ENCODE peak calls at places on chromosomes 12 and 14, in four cellular contexts. E is neuronal stem cell, P is H1, I is mesenchymal stem cell. B is an unnamed sample.

GRCh38 chr12:78490841-78491240 is 373.7 kb upstream of the SYT1 start:
- DNase-seq in E (no peak), P (no peak), I (no peak), B (no peak)

GRCh38 chr12:116384629-116385485 is 107.4 kb upstream of the MED13L start:
- DNase-seq in E (no peak), P (no peak), I (no peak), B (peak)

GRCh38 chr12:30989754-30990153 is 63.2 kb downstream of the TSPAN11 start:
- DNase-seq in E (no peak), P (peak), I (no peak), B (peak)

GRCh38 chr14:95156153-95156764 is 1.1 kb downstream of the DICER1 start:
- DNase-seq in E (no peak), P (no peak), I (peak), B (no peak)

GRCh38 chr12:117564885-117565284 is 203.5 kb upstream of the NOS1 start:
- DNase-seq in E (peak), P (no peak), I (no peak), B (no peak)

GRCh38 chr12:15838986-15839385 is 43.2 kb upstream of the STRAP start:
- DNase-seq in E (no peak), P (no peak), I (no peak), B (no peak)

GRCh38 chr12:988616-989015 is 2.4 kb upstream of the ERC1 start:
- DNase-seq in E (no peak), P (no peak), I (no peak), B (no peak)

GRCh38 chr14:72745546-72745945 is 148.4 kb downstream of the DPF3 start:
- DNase-seq in E (no peak), P (peak), I (peak), B (no peak)

GRCh38 chr12:132353811-132354210 is 24.4 kb upstream of the GALNT9 start:
- DNase-seq in E (no peak), P (no peak), I (no peak), B (no peak)

GRCh38 chr14:58722433-58722832 is 84.7 kb downstream of the DACT1 start:
- DNase-seq in E (no peak), P (no peak), I (peak), B (no peak)

GRCh38 chr14:80663541-80663940 is 278.0 kb downstream of the CEP128 start:
- DNase-seq in E (no peak), P (no peak), I (no peak), B (no peak)

GRCh38 chr12:55930771-55931316 is at the start of gene DGKA:
- DNase-seq in E (no peak), P (peak), I (peak), B (peak)

GRCh38 chr12:50699149-50699548 is 64.8 kb upstream of the ATF1 start:
- DNase-seq in E (no peak), P (no peak), I (no peak), B (no peak)

GRCh38 chr12:113161415-113162016 is 12.0 kb downstream of the CFAP73 start:
- DNase-seq in E (peak), P (peak), I (no peak), B (peak)

GRCh38 chr12:45342848-45343247 is 127.0 kb downstream of the ANO6 start:
- DNase-seq in E (no peak), P (no peak), I (no peak), B (no peak)

GRCh38 chr12:54207539-54208267 is 18.9 kb upstream of the SMUG1 start:
- DNase-seq in E (peak), P (peak), I (peak), B (peak)

GRCh38 chr14:45426685-45427282 is 173.8 kb upstream of the MIS18BP1 start:
- DNase-seq in E (peak), P (no peak), I (peak), B (peak)

GRCh38 chr12:110885152-110885840 is 35.1 kb downstream of the MYL2 start:
- DNase-seq in E (peak), P (no peak), I (no peak), B (no peak)

GRCh38 chr14:74456684-74457083 is 30.7 kb upstream of the SYNDIG1L start:
- DNase-seq in E (no peak), P (no peak), I (no peak), B (no peak)

GRCh38 chr12:1795221-1795784 is 25.1 kb upstream of the LRTM2 start:
- DNase-seq in E (no peak), P (no peak), I (no peak), B (peak)

GRCh38 chr14:50363734-50364113 is 33.0 kb downstream of the CDKL1 start:
- DNase-seq in E (no peak), P (no peak), I (peak), B (no peak)

GRCh38 chr12:46754550-46754949 is 71.2 kb downstream of the SLC38A4 start:
- DNase-seq in E (no peak), P (no peak), I (no peak), B (no peak)

GRCh38 chr12:127389923-127390322 is 877.0 kb upstream of the TMEM132C start:
- DNase-seq in E (peak), P (peak), I (peak), B (peak)

GRCh38 chr12:68636268-68636667 is 25.6 kb downstream of the RAP1B start:
- DNase-seq in E (no peak), P (no peak), I (peak), B (no peak)

GRCh38 chr14:30443368-30444007 is 115.5 kb upstream of the G2E3 start:
- DNase-seq in E (peak), P (no peak), I (peak), B (no peak)

GRCh38 chr14:76502219-76502618 is 126.3 kb downstream of the ESRRB start:
- DNase-seq in E (no peak), P (no peak), I (no peak), B (no peak)

GRCh38 chr12:24109381-24110039 is 160.0 kb upstream of the SOX5 start:
- DNase-seq in E (no peak), P (no peak), I (peak), B (no peak)

GRCh38 chr12:85951823-85952222 is 77.7 kb downstream of the NTS start:
- DNase-seq in E (no peak), P (no peak), I (peak), B (no peak)

GRCh38 chr14:88660056-88660455 is 97.2 kb downstream of the ZC3H14 start:
- DNase-seq in E (no peak), P (no peak), I (no peak), B (no peak)

GRCh38 chr14:86405250-86405649 is 875.3 kb downstream of the FLRT2 start:
- DNase-seq in E (no peak), P (no peak), I (peak), B (no peak)

GRCh38 chr14:40365305-40365704 is 933.1 kb upstream of the FBXO33 start:
- DNase-seq in E (no peak), P (no peak), I (no peak), B (no peak)

GRCh38 chr14:94653321-94653720 is 41.1 kb downstream of the SERPINA3 start:
- DNase-seq in E (no peak), P (no peak), I (no peak), B (no peak)

GRCh38 chr14:53062856-53063255 is 90.3 kb downstream of the DDHD1 start:
- DNase-seq in E (no peak), P (no peak), I (no peak), B (no peak)

GRCh38 chr12:106584104-106585064 is 1.6 kb downstream of the RFX4 start:
- DNase-seq in E (peak), P (peak), I (peak), B (peak)
- H3K27ac ChIP-seq in E (no peak), P (no peak), I (no peak), B (no peak)

DNA sequence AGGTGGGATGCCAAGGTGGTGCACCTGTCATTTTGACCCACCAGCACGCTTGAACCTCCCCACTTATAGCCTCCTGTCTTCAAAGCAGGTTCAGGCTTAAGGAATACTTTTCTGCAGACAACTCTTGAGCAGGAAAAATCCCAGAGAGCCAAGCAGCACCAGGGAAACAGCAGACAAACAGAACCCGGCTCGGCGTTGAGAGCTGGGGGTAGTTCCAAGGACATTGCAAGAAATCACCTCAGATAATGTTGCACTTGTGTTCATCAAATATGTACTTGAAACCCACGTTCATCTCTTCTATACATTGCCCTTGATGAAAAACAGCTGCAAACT is 203.6 kb downstream of the PPM1H start:
- DNase-seq in E (no peak), P (no peak), I (no peak), B (no peak)
- H2BK15ac ChIP-seq in E (no peak), P (no peak), I (no peak), B (no peak)

DNA sequence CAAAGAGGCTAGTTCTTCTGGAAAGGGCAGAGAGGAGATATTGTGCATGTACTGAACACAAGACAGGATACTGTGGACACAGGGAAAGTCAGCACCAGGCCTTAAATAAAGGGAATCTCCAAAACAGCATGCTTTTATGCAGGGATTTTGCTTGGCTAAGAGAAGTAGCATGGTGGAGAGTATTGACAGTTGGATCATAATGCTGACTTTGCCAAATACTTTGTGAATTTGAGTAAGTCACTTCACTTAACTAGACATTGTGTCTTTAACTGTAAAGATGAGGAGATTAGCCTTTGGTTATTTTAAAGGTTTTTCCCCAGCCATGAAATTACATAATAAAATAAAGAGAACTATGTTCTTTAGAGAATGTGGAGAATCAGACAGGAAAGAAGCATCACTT is 24.5 kb downstream of the GALNT8 start:
- DNase-seq in E (no peak), P (no peak), I (no peak), B (no peak)
- H2BK12ac ChIP-seq in E (no peak), P (no peak), I (no peak), B (no peak)

GRCh38 chr12:47821346-47821706 is 1.6 kb upstream of the HDAC7 start:
- DNase-seq in E (no peak), P (no peak), I (no peak), B (no peak)
- H3K27ac ChIP-seq in E (peak), P (no peak), I (peak), B (no peak)

DNA sequence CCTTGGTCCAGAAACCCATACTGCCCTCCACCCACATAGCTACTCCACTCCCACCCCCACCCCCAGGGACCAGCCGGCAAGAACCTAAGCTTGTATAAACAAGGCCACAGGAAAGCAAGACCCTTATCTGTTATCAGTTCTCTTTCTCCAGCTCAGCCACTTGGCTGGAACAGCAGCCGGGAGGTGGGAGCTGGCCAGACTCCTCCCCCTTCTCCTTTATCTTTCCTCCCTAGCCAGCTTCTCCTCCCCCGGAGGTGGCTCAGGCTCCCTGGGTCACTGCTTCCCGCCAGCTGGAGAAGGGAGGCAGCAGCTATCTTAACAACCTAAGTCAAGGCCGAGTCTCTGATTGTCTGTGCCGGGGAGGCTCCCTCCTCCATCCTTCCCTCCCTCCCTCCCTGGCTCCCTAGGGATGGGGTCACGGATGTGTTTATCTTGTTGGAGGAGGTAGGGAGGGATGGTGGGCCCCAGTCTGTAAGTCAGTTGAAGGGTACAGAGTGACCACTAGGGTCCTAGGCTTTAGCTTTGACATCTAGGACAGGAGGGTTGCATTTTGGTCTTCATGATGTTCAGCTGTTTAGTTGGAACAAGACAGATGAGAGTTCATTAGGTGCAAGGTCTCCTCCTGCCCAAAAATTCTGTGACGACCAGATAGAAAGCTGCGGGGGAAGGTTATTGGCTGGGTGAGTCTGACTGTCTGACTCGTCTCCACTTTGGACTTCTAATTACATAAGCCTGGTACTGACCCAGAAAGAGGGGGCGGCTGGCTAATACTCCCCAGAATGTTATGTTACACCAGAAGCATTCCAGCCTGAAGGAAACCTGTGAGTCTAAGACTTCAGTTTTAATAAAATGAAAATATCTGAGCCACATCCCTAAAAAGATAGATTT is 29.7 kb downstream of the ZFP36L1 start:
- DNase-seq in E (peak), P (peak), I (no peak), B (peak)
- H2BK15ac ChIP-seq in E (no peak), P (no peak), I (peak), B (no peak)

GRCh38 chr14:99644723-99645544 is at the start of gene HHIPL1:
- DNase-seq in E (no peak), P (peak), I (peak), B (no peak)

GRCh38 chr14:99644035-99644587 is 818 bp upstream of the HHIPL1 start:
- DNase-seq in E (no peak), P (no peak), I (no peak), B (no peak)

GRCh38 chr14:99643343-99643742 is 1.6 kb upstream of the HHIPL1 start:
- DNase-seq in E (no peak), P (no peak), I (no peak), B (no peak)

GRCh38 chr14:99647407-99647806 is 2.5 kb downstream of the HHIPL1 start:
- DNase-seq in E (no peak), P (no peak), I (peak), B (no peak)

DNA sequence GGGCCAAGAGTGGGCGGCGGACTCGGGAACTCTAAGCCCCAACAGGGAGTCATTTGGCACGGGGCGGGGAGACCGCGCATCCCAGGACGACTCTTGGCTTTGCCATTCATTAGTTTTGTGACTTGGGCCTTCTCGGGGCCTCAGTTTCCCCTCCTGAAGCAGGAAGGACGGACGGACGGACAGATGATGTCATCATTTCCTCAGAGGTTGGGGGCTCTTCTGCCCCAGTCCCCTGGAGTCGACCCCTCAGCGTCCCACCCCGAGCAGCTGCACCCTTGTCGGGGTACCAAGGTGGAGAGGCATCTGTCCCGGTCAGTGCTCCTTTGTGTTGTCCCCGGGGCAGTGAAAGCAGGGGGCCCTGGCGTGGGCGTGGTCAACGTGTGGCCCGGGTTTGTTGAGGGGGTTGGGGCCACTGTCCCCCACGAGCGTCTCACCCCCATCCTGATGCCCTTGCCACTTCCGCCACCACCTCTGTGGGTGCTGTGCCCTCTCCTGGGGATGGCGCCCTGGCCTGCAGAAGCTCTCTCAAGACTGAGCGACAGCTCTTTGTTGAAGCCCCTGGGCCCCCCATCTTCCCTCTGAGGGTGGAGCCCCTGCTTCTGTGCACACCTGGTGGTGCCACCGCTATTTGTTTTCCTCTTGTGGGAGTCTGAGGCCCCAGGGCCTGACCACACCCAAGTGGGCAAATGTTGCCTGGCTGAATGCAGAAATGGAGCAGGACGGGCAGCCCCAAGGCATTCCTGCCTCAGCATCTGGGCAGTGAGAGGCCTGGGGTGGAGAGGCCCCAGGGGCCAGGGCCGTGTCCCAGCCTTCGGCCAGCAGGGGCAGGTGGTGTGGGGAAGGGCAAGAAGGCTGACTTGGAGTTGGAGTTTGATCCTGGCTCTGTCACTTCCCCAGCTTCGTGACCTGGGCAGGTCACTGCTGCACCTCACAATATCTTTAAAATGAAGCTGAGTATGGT is 896 bp downstream of the HHIPL1 start:
- DNase-seq in E (no peak), P (peak), I (no peak), B (no peak)
- H2BK12ac ChIP-seq in E (peak), P (no peak), I (no peak), B (no peak)

B was measured in H9.